ENCODE peak calls at places on chromosome 12, in seven cellular contexts. W is IMR-90, B is mesendoderm, S is neuronal stem cell, U is H9, G is H1, X is trophoblast cell. Y is an unnamed sample.
A peak's percentile ranks its signal among the peaks of the same experiment; 100 is the strongest.

GRCh38 chr12:106170285-106170684 is 31.5 kb upstream of the NUAK1 start:
- DNase-seq in W (peak; percentile 55), U (no peak), S (no peak), G (no peak), X (peak; percentile 31), B (no peak), Y (peak; percentile 52)

GRCh38 chr12:96143827-96144226 is 50.3 kb upstream of the ELK3 start:
- DNase-seq in X (no peak), W (no peak), U (no peak), S (no peak), B (no peak), G (no peak), Y (no peak)

GRCh38 chr12:12172106-12172511 is 94.7 kb downstream of the LRP6 start:
- DNase-seq in G (no peak), B (no peak), X (peak; percentile 63), W (peak; percentile 21), S (no peak), U (no peak), Y (peak; percentile 47)

GRCh38 chr12:53236443-53237111 is 4.6 kb upstream of the RARG start:
- DNase-seq in X (no peak), U (peak; percentile 21), S (no peak), B (no peak), W (no peak), G (no peak), Y (no peak)

GRCh38 chr12:132141976-132142678 is 2.0 kb downstream of the DDX51 start:
- DNase-seq in G (no peak), X (no peak), W (no peak), B (no peak), U (no peak), S (no peak), Y (no peak)

GRCh38 chr12:93127582-93128331 is 198.7 kb upstream of the EEA1 start:
- DNase-seq in X (peak; percentile 99), U (peak; percentile 55), S (no peak), B (peak; percentile 67), W (peak; percentile 92), G (no peak), Y (peak; percentile 86)

GRCh38 chr12:10641735-10642500 is 28.5 kb upstream of the MAGOHB start:
- DNase-seq in B (no peak), G (no peak), W (peak; percentile 73), S (no peak), U (no peak), X (peak; percentile 91), Y (peak; percentile 38)

GRCh38 chr12:47087088-47087688 is 7.4 kb upstream of the AMIGO2 start:
- DNase-seq in B (no peak), S (no peak), U (no peak), X (no peak), G (no peak), W (peak; percentile 43), Y (peak; percentile 27)

GRCh38 chr12:62716866-62717477 is 218.0 kb downstream of the PPM1H start:
- DNase-seq in W (no peak), G (no peak), B (no peak), S (no peak), X (no peak), U (no peak), Y (no peak)

GRCh38 chr12:10227648-10228047 is 15.0 kb downstream of the GABARAPL1 start:
- DNase-seq in U (no peak), W (no peak), G (no peak), X (no peak), S (no peak), B (no peak), Y (no peak)

GRCh38 chr12:113980537-113981337 is 14.6 kb upstream of the RBM19 start:
- DNase-seq in S (peak; percentile 84), G (peak; percentile 36), U (peak; percentile 72), X (peak; percentile 87), W (peak; percentile 74), B (peak; percentile 79), Y (peak; percentile 68)

GRCh38 chr12:56629459-56630179 is 507 bp downstream of the BAZ2A start:
- DNase-seq in B (peak; percentile 35), W (no peak), S (no peak), X (peak; percentile 30), U (no peak), G (no peak), Y (peak; percentile 27)

GRCh38 chr12:42473130-42473529 is 116.4 kb downstream of the PRICKLE1 start:
- DNase-seq in G (no peak), U (no peak), X (peak; percentile 62), S (no peak), W (peak; percentile 84), B (no peak), Y (peak; percentile 26)

GRCh38 chr12:51345681-51346080 is 798 bp downstream of the CELA1 start:
- DNase-seq in U (no peak), G (no peak), W (peak; percentile 16), S (no peak), X (no peak), B (no peak), Y (no peak)

GRCh38 chr12:122245553-122245952 is 19.7 kb upstream of the DIABLO start:
- DNase-seq in G (no peak), X (no peak), U (no peak), W (no peak), S (no peak), B (no peak), Y (no peak)

GRCh38 chr12:103852498-103852992 is 11.5 kb upstream of the NT5DC3 start:
- DNase-seq in G (no peak), W (peak; percentile 54), U (no peak), X (no peak), B (peak; percentile 78), S (no peak), Y (peak; percentile 84)

GRCh38 chr12:1834186-1834925 is 14.0 kb downstream of the LRTM2 start:
- DNase-seq in U (no peak), G (no peak), W (no peak), X (no peak), S (no peak), B (no peak), Y (no peak)

GRCh38 chr12:55548756-55549155 is 646 bp upstream of the OR6C4 start:
- DNase-seq in X (no peak), W (no peak), B (no peak), G (no peak), S (no peak), U (no peak), Y (no peak)

GRCh38 chr12:106917503-106917902 is 38.2 kb upstream of the TMEM263 start:
- DNase-seq in S (no peak), B (no peak), U (no peak), X (no peak), W (no peak), G (no peak), Y (no peak)

GRCh38 chr12:6373022-6373787 is 2.2 kb downstream of the SCNN1A start:
- DNase-seq in S (no peak), B (no peak), W (no peak), X (no peak), U (no peak), G (no peak), Y (no peak)

GRCh38 chr12:4224211-4224878 is 49.2 kb upstream of the CCND2 start:
- DNase-seq in B (no peak), G (no peak), W (no peak), U (no peak), S (no peak), X (no peak), Y (no peak)

GRCh38 chr12:25352078-25352918 is 101.6 kb upstream of the KRAS start:
- DNase-seq in B (no peak), S (no peak), U (no peak), G (no peak), W (peak; percentile 63), X (peak; percentile 75), Y (peak; percentile 18)

GRCh38 chr12:27534765-27535161 is 10.8 kb downstream of the PPFIBP1 start:
- DNase-seq in W (no peak), X (no peak), B (no peak), S (no peak), U (no peak), G (no peak), Y (no peak)
- H3K4ac ChIP-seq in W (no peak overlapping the region), X (no peak overlapping the region), B (no peak overlapping the region), S (no peak overlapping the region), U (no peak overlapping the region), G (no peak overlapping the region), Y (no peak overlapping the region)

DNA sequence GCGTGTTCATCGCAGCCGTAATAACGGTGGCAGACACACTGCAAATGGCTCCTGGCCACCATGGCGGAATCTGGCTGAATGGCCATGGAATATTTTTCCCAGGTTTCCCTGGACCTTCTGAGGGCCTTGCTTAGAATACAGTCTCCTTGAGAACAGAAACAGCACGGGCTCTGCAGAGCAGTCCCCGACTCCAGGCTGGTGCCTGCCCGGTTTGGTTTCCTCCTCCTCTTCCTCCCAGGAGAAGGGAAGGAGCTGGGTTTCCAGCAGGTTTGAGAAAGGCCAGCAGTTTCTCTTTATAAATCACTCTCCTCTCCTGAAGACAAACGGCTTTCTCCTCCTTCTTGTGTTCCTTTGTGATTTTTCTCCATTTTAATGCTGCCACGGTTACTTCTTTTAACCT is 106.8 kb upstream of the RFLNA start:
- DNase-seq in G (no peak), W (no peak), X (no peak), U (no peak), S (no peak), B (no peak), Y (peak; percentile 3)
- H3K27ac ChIP-seq in G (no peak overlapping the region), W (no peak overlapping the region), X (no peak overlapping the region), U (no peak overlapping the region), S (no peak overlapping the region), B (no peak overlapping the region), Y (peak overlapping the region; percentile 74)

DNA sequence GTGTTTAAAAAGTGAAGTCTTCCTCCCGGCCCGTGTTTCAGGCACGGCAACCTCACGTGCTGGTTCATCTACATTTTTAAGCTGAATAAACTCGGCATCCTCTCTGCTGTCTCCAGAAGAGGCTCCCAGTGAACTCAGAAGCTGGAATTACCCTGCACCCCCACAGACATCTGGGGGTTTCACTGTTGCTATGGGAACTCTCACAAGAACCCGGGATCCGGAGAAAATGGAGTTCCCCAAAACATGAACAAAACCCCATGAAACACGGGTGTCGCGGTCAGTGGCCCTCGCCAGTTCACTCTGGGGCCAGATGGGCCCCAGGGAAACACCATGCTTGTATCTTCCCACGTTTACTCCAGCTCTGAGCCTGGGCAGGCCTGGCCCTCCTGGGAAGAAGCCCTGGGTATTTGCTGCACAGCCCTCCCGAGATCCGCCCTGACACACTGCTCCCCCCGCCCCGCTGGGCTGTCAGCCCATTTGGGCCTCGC is 143.7 kb downstream of the PIWIL1 start:
- DNase-seq in G (no peak), S (no peak), U (no peak), X (no peak), W (no peak), B (no peak), Y (no peak)
- H3K4ac ChIP-seq in G (no peak overlapping the region), S (no peak overlapping the region), U (no peak overlapping the region), X (no peak overlapping the region), W (no peak overlapping the region), B (no peak overlapping the region), Y (no peak overlapping the region)

GRCh38 chr12:124776126-124776513 is 87.5 kb downstream of the SCARB1 start:
- DNase-seq in S (no peak), W (no peak), B (no peak), X (no peak), G (no peak), U (no peak), Y (peak; percentile 62)

GRCh38 chr12:124778411-124778810 is 85.3 kb downstream of the SCARB1 start:
- DNase-seq in W (no peak), S (no peak), B (no peak), X (no peak), U (no peak), G (no peak), Y (no peak)

GRCh38 chr12:124780336-124780735 is 83.3 kb downstream of the SCARB1 start:
- DNase-seq in G (no peak), U (no peak), W (no peak), S (no peak), X (no peak), B (no peak), Y (no peak)

GRCh38 chr12:124779161-124780141 is 84.2 kb downstream of the SCARB1 start:
- DNase-seq in W (no peak), U (no peak), G (no peak), S (no peak), X (no peak), B (no peak), Y (no peak)

GRCh38 chr12:124777399-124778372 is 86.0 kb downstream of the SCARB1 start:
- DNase-seq in B (no peak), X (no peak), G (no peak), S (no peak), W (no peak), U (no peak), Y (no peak)
- H3K27ac ChIP-seq in B (no peak overlapping the region), X (no peak overlapping the region), G (no peak overlapping the region), S (no peak overlapping the region), W (no peak overlapping the region), U (no peak overlapping the region), Y (no peak overlapping the region)

Y was measured in mesenchymal stem cell.